ENCODE peak calls at places on chromosome 3, in nine cellular contexts. N, F, K, M, H, B, V, C and P are unnamed samples.

GRCh38 chr3:134827213-134827612 is 32.2 kb downstream of the EPHB1 start:
- DNase-seq in N (no peak), F (no peak), K (no peak), M (no peak), H (no peak), B (no peak), V (no peak), C (no peak), P (no peak)

GRCh38 chr3:177647876-177648275 is 450.6 kb upstream of the TBL1XR1 start:
- DNase-seq in N (no peak), F (no peak), K (no peak), M (no peak), H (no peak), B (peak), V (no peak), C (no peak), P (no peak)

GRCh38 chr3:69563968-69564367 is 175.3 kb upstream of the MITF start:
- DNase-seq in N (no peak), F (no peak), K (no peak), M (no peak), H (no peak), B (no peak), V (no peak), C (no peak), P (no peak)

GRCh38 chr3:8651418-8652322 is 7.1 kb upstream of the SSUH2 start:
- DNase-seq in N (no peak), F (no peak), K (no peak), M (no peak), H (no peak), B (no peak), V (peak), C (no peak), P (no peak)

GRCh38 chr3:138434875-138435772 is 708 bp downstream of the ESYT3 start:
- DNase-seq in N (no peak), F (no peak), K (no peak), M (no peak), H (no peak), B (peak), V (no peak), C (no peak), P (no peak)

GRCh38 chr3:58009026-58009748 is 965 bp downstream of the FLNB start:
- DNase-seq in N (no peak), F (no peak), K (no peak), M (no peak), H (peak), B (peak), V (no peak), C (no peak), P (no peak)

GRCh38 chr3:30526031-30526430 is 80.4 kb upstream of the TGFBR2 start:
- DNase-seq in N (no peak), F (no peak), K (no peak), M (no peak), H (no peak), B (no peak), V (no peak), C (no peak), P (no peak)

GRCh38 chr3:197989651-197990050 is 29.6 kb downstream of the LMLN start:
- DNase-seq in N (no peak), F (no peak), K (no peak), M (no peak), H (no peak), B (no peak), V (no peak), C (no peak), P (no peak)

GRCh38 chr3:55203006-55203405 is 275.1 kb upstream of the LRTM1 start:
- DNase-seq in N (no peak), F (peak), K (peak), M (no peak), H (no peak), B (no peak), V (no peak), C (no peak), P (no peak)

GRCh38 chr3:45167011-45167911 is 21.1 kb upstream of the CDCP1 start:
- DNase-seq in N (peak), F (peak), K (peak), M (peak), H (peak), B (peak), V (no peak), C (peak), P (peak)

GRCh38 chr3:16504242-16504641 is 9.3 kb downstream of the RFTN1 start:
- DNase-seq in N (no peak), F (peak), K (no peak), M (no peak), H (peak), B (no peak), V (no peak), C (no peak), P (no peak)

GRCh38 chr3:125140817-125141595 is 71.5 kb downstream of the SLC12A8 start:
- DNase-seq in N (no peak), F (no peak), K (no peak), M (no peak), H (peak), B (peak), V (no peak), C (no peak), P (no peak)

GRCh38 chr3:161069441-161070251 is 35.5 kb downstream of the B3GALNT1 start:
- DNase-seq in N (peak), F (peak), K (peak), M (peak), H (peak), B (no peak), V (no peak), C (peak), P (peak)

GRCh38 chr3:128466840-128467541 is at the start of gene DNAJB8:
- DNase-seq in N (no peak), F (no peak), K (no peak), M (no peak), H (no peak), B (peak), V (no peak), C (no peak), P (no peak)

GRCh38 chr3:107971181-107971580 is 119.7 kb downstream of the CD47 start:
- DNase-seq in N (no peak), F (no peak), K (no peak), M (no peak), H (no peak), B (no peak), V (no peak), C (no peak), P (no peak)

GRCh38 chr3:189726277-189726676 is 95.1 kb downstream of the TP63 start:
- DNase-seq in N (no peak), F (peak), K (peak), M (no peak), H (no peak), B (no peak), V (no peak), C (no peak), P (no peak)

GRCh38 chr3:178083906-178084823 is 452.1 kb upstream of the KCNMB2 start:
- DNase-seq in N (no peak), F (no peak), K (no peak), M (no peak), H (no peak), B (no peak), V (peak), C (no peak), P (peak)

GRCh38 chr3:60010778-60011177 is 961.0 kb upstream of the CFAP20DC start:
- DNase-seq in N (no peak), F (no peak), K (no peak), M (no peak), H (peak), B (peak), V (no peak), C (no peak), P (no peak)

GRCh38 chr3:132254076-132254755 is 63.0 kb upstream of the ACP3 start:
- DNase-seq in N (no peak), F (no peak), K (no peak), M (no peak), H (no peak), B (no peak), V (no peak), C (no peak), P (no peak)